ENCODE peak calls at places on chromosome 5, in eight cellular contexts. One of them, this sample, is unnamed.

GRCh38 chr5:72272393-72272792 is 47.6 kb downstream of the MRPS27 start:
- DNase-seq in fibroblast of pulmonary artery: no peak
- DNase-seq in astrocyte of the spinal cord: no peak
- DNase-seq in RWPE2: no peak
- DNase-seq in ascending aorta: no peak
- DNase-seq in Panc1: no peak
- DNase-seq in right lobe of liver: no peak
- DNase-seq in foreskin fibroblast: no peak
- DNase-seq in this sample: no peak

GRCh38 chr5:124102491-124102890 is 590.5 kb downstream of the CSNK1G3 start:
- DNase-seq in RWPE2: no peak
- DNase-seq in right lobe of liver: no peak
- DNase-seq in fibroblast of pulmonary artery: peak; percentile 40
- DNase-seq in foreskin fibroblast: peak; percentile 75
- DNase-seq in ascending aorta: no peak
- DNase-seq in astrocyte of the spinal cord: peak; percentile 9
- DNase-seq in Panc1: no peak
- DNase-seq in this sample: no peak

GRCh38 chr5:78927657-78928282 is 57.3 kb downstream of the ARSB start:
- DNase-seq in astrocyte of the spinal cord: peak; percentile 96
- DNase-seq in foreskin fibroblast: peak; percentile 48
- DNase-seq in Panc1: peak; percentile 17
- DNase-seq in fibroblast of pulmonary artery: peak; percentile 79
- DNase-seq in right lobe of liver: no peak
- DNase-seq in ascending aorta: no peak
- DNase-seq in RWPE2: no peak
- DNase-seq in this sample: peak; percentile 88

GRCh38 chr5:164376840-164377239 is 871.4 kb downstream of the MAT2B start:
- DNase-seq in astrocyte of the spinal cord: no peak
- DNase-seq in Panc1: no peak
- DNase-seq in right lobe of liver: no peak
- DNase-seq in foreskin fibroblast: no peak
- DNase-seq in ascending aorta: no peak
- DNase-seq in fibroblast of pulmonary artery: no peak
- DNase-seq in RWPE2: no peak
- DNase-seq in this sample: peak; percentile 32

GRCh38 chr5:65055938-65056337 is 287.2 kb downstream of the CWC27 start:
- DNase-seq in RWPE2: no peak
- DNase-seq in fibroblast of pulmonary artery: no peak
- DNase-seq in ascending aorta: no peak
- DNase-seq in foreskin fibroblast: no peak
- DNase-seq in right lobe of liver: no peak
- DNase-seq in Panc1: no peak
- DNase-seq in astrocyte of the spinal cord: peak; percentile 49
- DNase-seq in this sample: no peak

GRCh38 chr5:1468247-1468612 is 23.0 kb upstream of the SLC6A3 start:
- DNase-seq in fibroblast of pulmonary artery: peak; percentile 37
- DNase-seq in foreskin fibroblast: peak; percentile 31
- DNase-seq in astrocyte of the spinal cord: no peak
- DNase-seq in ascending aorta: peak; percentile 58
- DNase-seq in RWPE2: no peak
- DNase-seq in right lobe of liver: peak; percentile 52
- DNase-seq in Panc1: no peak
- DNase-seq in this sample: peak; percentile 7

GRCh38 chr5:38707352-38708324 is 138.2 kb upstream of the OSMR start:
- DNase-seq in astrocyte of the spinal cord: no peak
- DNase-seq in right lobe of liver: no peak
- DNase-seq in Panc1: no peak
- DNase-seq in fibroblast of pulmonary artery: no peak
- DNase-seq in RWPE2: no peak
- DNase-seq in ascending aorta: no peak
- DNase-seq in foreskin fibroblast: no peak
- DNase-seq in this sample: peak; percentile 80

GRCh38 chr5:144177548-144177947 is 6.9 kb downstream of the KCTD16 start:
- DNase-seq in RWPE2: no peak
- DNase-seq in Panc1: no peak
- DNase-seq in foreskin fibroblast: peak; percentile 39
- DNase-seq in ascending aorta: no peak
- DNase-seq in right lobe of liver: no peak
- DNase-seq in fibroblast of pulmonary artery: no peak
- DNase-seq in astrocyte of the spinal cord: no peak
- DNase-seq in this sample: no peak

GRCh38 chr5:103259705-103260355 is 1.3 kb downstream of the MACIR start:
- DNase-seq in foreskin fibroblast: peak; percentile 59
- DNase-seq in fibroblast of pulmonary artery: peak; percentile 44
- DNase-seq in right lobe of liver: no peak
- DNase-seq in ascending aorta: no peak
- DNase-seq in RWPE2: no peak
- DNase-seq in astrocyte of the spinal cord: peak; percentile 59
- DNase-seq in Panc1: no peak
- DNase-seq in this sample: peak; percentile 47

GRCh38 chr5:73120222-73121108 is at the start of gene TMEM171:
- DNase-seq in fibroblast of pulmonary artery: peak; percentile 37
- DNase-seq in right lobe of liver: peak; percentile 91
- DNase-seq in Panc1: no peak
- DNase-seq in foreskin fibroblast: peak; percentile 82
- DNase-seq in RWPE2: peak; percentile 75
- DNase-seq in astrocyte of the spinal cord: peak; percentile 37
- DNase-seq in ascending aorta: no peak
- DNase-seq in this sample: peak; percentile 45

GRCh38 chr5:53027913-53028312 is 38.8 kb downstream of the ITGA2 start:
- DNase-seq in fibroblast of pulmonary artery: peak; percentile 81
- DNase-seq in Panc1: no peak
- DNase-seq in RWPE2: peak; percentile 88
- DNase-seq in astrocyte of the spinal cord: peak; percentile 70
- DNase-seq in right lobe of liver: no peak
- DNase-seq in foreskin fibroblast: peak; percentile 86
- DNase-seq in ascending aorta: no peak
- DNase-seq in this sample: peak; percentile 88

GRCh38 chr5:80238778-80239679 is 16.8 kb downstream of the SERINC5 start:
- DNase-seq in right lobe of liver: no peak
- DNase-seq in foreskin fibroblast: peak; percentile 85
- DNase-seq in ascending aorta: peak; percentile 73
- DNase-seq in Panc1: no peak
- DNase-seq in astrocyte of the spinal cord: peak; percentile 81
- DNase-seq in RWPE2: no peak
- DNase-seq in fibroblast of pulmonary artery: peak; percentile 65
- DNase-seq in this sample: peak; percentile 75

GRCh38 chr5:1322955-1323802 is 21.7 kb downstream of the CLPTM1L start:
- DNase-seq in astrocyte of the spinal cord: no peak
- DNase-seq in Panc1: no peak
- DNase-seq in foreskin fibroblast: no peak
- DNase-seq in fibroblast of pulmonary artery: no peak
- DNase-seq in right lobe of liver: peak; percentile 45
- DNase-seq in RWPE2: peak; percentile 56
- DNase-seq in ascending aorta: peak; percentile 52
- DNase-seq in this sample: no peak

GRCh38 chr5:68286612-68286912 is 71.0 kb downstream of the PIK3R1 start:
- DNase-seq in foreskin fibroblast: no peak
- DNase-seq in astrocyte of the spinal cord: no peak
- DNase-seq in RWPE2: no peak
- DNase-seq in Panc1: no peak
- DNase-seq in right lobe of liver: no peak
- DNase-seq in ascending aorta: no peak
- DNase-seq in fibroblast of pulmonary artery: no peak
- DNase-seq in this sample: no peak

GRCh38 chr5:68285075-68285827 is 69.7 kb downstream of the PIK3R1 start:
- DNase-seq in right lobe of liver: no peak
- DNase-seq in Panc1: no peak
- DNase-seq in ascending aorta: no peak
- DNase-seq in foreskin fibroblast: no peak
- DNase-seq in RWPE2: no peak
- DNase-seq in astrocyte of the spinal cord: no peak
- DNase-seq in fibroblast of pulmonary artery: no peak
- DNase-seq in this sample: no peak

GRCh38 chr5:68279960-68280359 is 64.4 kb downstream of the PIK3R1 start:
- DNase-seq in ascending aorta: no peak
- DNase-seq in Panc1: no peak
- DNase-seq in foreskin fibroblast: no peak
- DNase-seq in right lobe of liver: no peak
- DNase-seq in RWPE2: no peak
- DNase-seq in astrocyte of the spinal cord: no peak
- DNase-seq in fibroblast of pulmonary artery: no peak
- DNase-seq in this sample: no peak

GRCh38 chr5:68285857-68286611 is 70.5 kb downstream of the PIK3R1 start:
- DNase-seq in Panc1: peak; percentile 53
- DNase-seq in right lobe of liver: no peak
- DNase-seq in ascending aorta: no peak
- DNase-seq in RWPE2: no peak
- DNase-seq in fibroblast of pulmonary artery: peak; percentile 76
- DNase-seq in foreskin fibroblast: peak; percentile 78
- DNase-seq in astrocyte of the spinal cord: peak; percentile 75
- DNase-seq in this sample: peak; percentile 83

DNA sequence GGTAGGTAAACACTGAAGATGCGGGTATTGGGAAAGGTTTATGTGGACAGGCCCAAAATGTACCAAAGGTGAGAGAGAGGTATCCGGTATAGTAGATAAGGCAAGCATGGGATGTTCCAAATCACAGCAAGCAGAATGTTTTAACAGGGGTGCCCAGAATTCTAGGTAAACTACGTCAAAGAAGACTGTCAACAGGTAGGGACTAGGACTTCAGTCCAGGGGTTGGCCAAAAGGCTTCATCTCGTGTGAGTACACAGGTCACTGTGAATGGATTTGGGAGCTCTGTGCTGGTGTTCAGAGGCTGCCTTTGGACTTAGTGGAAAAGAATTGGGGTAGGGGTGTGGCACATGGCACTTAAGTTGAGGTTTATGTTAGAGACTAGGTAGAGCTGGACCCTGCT is 66.4 kb downstream of the PIK3R1 start:
- DNase-seq in Panc1: no peak
- DNase-seq in foreskin fibroblast: no peak
- DNase-seq in RWPE2: no peak
- DNase-seq in fibroblast of pulmonary artery: no peak
- DNase-seq in right lobe of liver: no peak
- DNase-seq in ascending aorta: no peak
- DNase-seq in astrocyte of the spinal cord: no peak
- DNase-seq in this sample: no peak
- H3K4me3 ChIP-seq in Panc1: no peak overlapping the region
- H3K4me3 ChIP-seq in foreskin fibroblast: no peak overlapping the region
- H3K4me3 ChIP-seq in RWPE2: no peak overlapping the region
- H3K4me3 ChIP-seq in fibroblast of pulmonary artery: no peak overlapping the region
- H3K4me3 ChIP-seq in right lobe of liver: no peak overlapping the region
- H3K4me3 ChIP-seq in ascending aorta: no peak overlapping the region
- H3K4me3 ChIP-seq in astrocyte of the spinal cord: no peak overlapping the region
- H3K4me3 ChIP-seq in this sample: no peak overlapping the region

GRCh38 chr5:130198927-130199326 is 294.7 kb downstream of the CHSY3 start:
- DNase-seq in right lobe of liver: no peak
- DNase-seq in ascending aorta: no peak
- DNase-seq in fibroblast of pulmonary artery: peak; percentile 63
- DNase-seq in RWPE2: no peak
- DNase-seq in astrocyte of the spinal cord: peak; percentile 32
- DNase-seq in foreskin fibroblast: peak; percentile 2
- DNase-seq in Panc1: peak; percentile 7
- DNase-seq in this sample: peak; percentile 32
- TF ChIP-seq CTCF in right lobe of liver: no peak
- TF ChIP-seq CTCF in ascending aorta: no peak
- TF ChIP-seq CTCF in fibroblast of pulmonary artery: peak; percentile 50
- TF ChIP-seq CTCF in RWPE2: no peak
- TF ChIP-seq CTCF in astrocyte of the spinal cord: peak; percentile 41
- TF ChIP-seq CTCF in foreskin fibroblast: peak; percentile 23
- TF ChIP-seq CTCF in Panc1: peak; percentile 37
- TF ChIP-seq CTCF in this sample: peak; percentile 24

DNA sequence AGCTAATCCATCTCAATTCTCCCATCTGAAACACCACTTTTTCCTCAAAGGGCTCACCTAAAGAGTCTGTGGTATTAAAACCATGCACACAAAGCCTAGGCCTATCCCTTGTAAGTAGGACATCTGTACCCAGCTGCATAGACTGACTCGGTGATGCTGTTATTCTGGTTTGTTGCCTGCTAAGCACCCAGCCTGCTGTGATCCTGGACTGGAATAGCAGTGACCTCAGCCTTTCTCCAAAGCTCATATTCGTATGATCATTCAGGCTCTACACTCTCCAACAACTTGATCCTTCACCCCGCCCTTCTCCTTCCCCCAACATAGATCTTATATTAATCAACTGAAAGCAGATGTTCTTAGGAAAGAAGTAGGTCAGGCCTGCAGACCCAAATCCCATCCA is 81.5 kb upstream of the WWC1 start:
- DNase-seq in right lobe of liver: no peak
- DNase-seq in astrocyte of the spinal cord: no peak
- DNase-seq in fibroblast of pulmonary artery: no peak
- DNase-seq in Panc1: no peak
- DNase-seq in RWPE2: no peak
- DNase-seq in foreskin fibroblast: no peak
- DNase-seq in ascending aorta: no peak
- DNase-seq in this sample: no peak
- H3K4me3 ChIP-seq in right lobe of liver: no peak overlapping the region
- H3K4me3 ChIP-seq in astrocyte of the spinal cord: no peak overlapping the region
- H3K4me3 ChIP-seq in fibroblast of pulmonary artery: no peak overlapping the region
- H3K4me3 ChIP-seq in Panc1: no peak overlapping the region
- H3K4me3 ChIP-seq in RWPE2: no peak overlapping the region
- H3K4me3 ChIP-seq in foreskin fibroblast: no peak overlapping the region
- H3K4me3 ChIP-seq in ascending aorta: no peak overlapping the region
- H3K4me3 ChIP-seq in this sample: no peak overlapping the region

GRCh38 chr5:138570871-138571270 is 4.3 kb downstream of the HSPA9 start:
- DNase-seq in astrocyte of the spinal cord: no peak
- DNase-seq in Panc1: no peak
- DNase-seq in fibroblast of pulmonary artery: no peak
- DNase-seq in ascending aorta: no peak
- DNase-seq in right lobe of liver: no peak
- DNase-seq in RWPE2: no peak
- DNase-seq in foreskin fibroblast: no peak
- DNase-seq in this sample: no peak

GRCh38 chr5:138574744-138575193 is 432 bp downstream of the HSPA9 start:
- DNase-seq in Panc1: no peak
- DNase-seq in astrocyte of the spinal cord: no peak
- DNase-seq in ascending aorta: no peak
- DNase-seq in fibroblast of pulmonary artery: no peak
- DNase-seq in RWPE2: no peak
- DNase-seq in foreskin fibroblast: no peak
- DNase-seq in right lobe of liver: no peak
- DNase-seq in this sample: no peak

GRCh38 chr5:138573949-138574670 is 1.1 kb downstream of the HSPA9 start:
- DNase-seq in ascending aorta: no peak
- DNase-seq in fibroblast of pulmonary artery: no peak
- DNase-seq in foreskin fibroblast: no peak
- DNase-seq in right lobe of liver: no peak
- DNase-seq in RWPE2: no peak
- DNase-seq in astrocyte of the spinal cord: no peak
- DNase-seq in Panc1: no peak
- DNase-seq in this sample: peak; percentile 36

GRCh38 chr5:138575194-138576015 is at the start of gene HSPA9:
- DNase-seq in right lobe of liver: peak; percentile 98
- DNase-seq in RWPE2: peak; percentile 99
- DNase-seq in fibroblast of pulmonary artery: peak; percentile 100
- DNase-seq in ascending aorta: peak; percentile 100
- DNase-seq in foreskin fibroblast: peak; percentile 100
- DNase-seq in Panc1: peak; percentile 99
- DNase-seq in astrocyte of the spinal cord: peak; percentile 100
- DNase-seq in this sample: peak; percentile 100

DNA sequence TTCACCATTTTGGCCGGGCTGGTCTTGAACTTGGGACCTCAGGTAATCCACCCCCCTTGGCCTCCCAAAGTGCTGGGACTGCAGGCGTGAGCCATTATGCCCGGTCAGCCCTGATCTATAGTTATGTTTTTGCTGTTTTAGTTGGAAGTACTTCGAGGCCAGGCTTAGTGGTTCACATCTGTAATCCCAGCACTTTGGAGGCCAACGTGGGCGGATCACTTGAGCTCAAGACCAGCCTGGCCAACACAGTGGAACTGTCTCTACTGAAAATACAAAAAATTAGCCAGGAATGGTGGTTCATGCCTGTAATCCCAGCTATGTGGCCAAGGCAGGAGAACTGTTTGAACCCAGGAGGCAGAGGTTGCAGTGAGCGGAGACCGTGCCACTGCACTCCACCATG is 2.0 kb downstream of the HSPA9 start:
- DNase-seq in right lobe of liver: no peak
- DNase-seq in fibroblast of pulmonary artery: no peak
- DNase-seq in Panc1: no peak
- DNase-seq in ascending aorta: no peak
- DNase-seq in RWPE2: no peak
- DNase-seq in foreskin fibroblast: no peak
- DNase-seq in astrocyte of the spinal cord: no peak
- DNase-seq in this sample: no peak
- TF ChIP-seq CTCF in right lobe of liver: no peak
- TF ChIP-seq CTCF in fibroblast of pulmonary artery: no peak
- TF ChIP-seq CTCF in Panc1: no peak
- TF ChIP-seq CTCF in ascending aorta: no peak
- TF ChIP-seq CTCF in RWPE2: no peak
- TF ChIP-seq CTCF in foreskin fibroblast: no peak
- TF ChIP-seq CTCF in astrocyte of the spinal cord: no peak
- TF ChIP-seq CTCF in this sample: no peak

This sample was measured in fibroblast of the aortic adventitia.